ENCODE peak calls at places on chromosomes 12 and 14, in seven cellular contexts. A, H, E, G, R, N and P are unnamed samples.

GRCh38 chr14:64675246-64675645 is 29.0 kb upstream of the PLEKHG3 start:
- DNase-seq in A (no peak), H (no peak), E (no peak), G (no peak), R (no peak), N (no peak), P (no peak)

GRCh38 chr12:105107497-105108371 is at the start of gene WASHC4:
- DNase-seq in A (peak), H (peak), E (peak), G (peak), R (peak), N (peak), P (peak)

GRCh38 chr12:28191018-28191595 is 851 bp downstream of the CCDC91 start:
- DNase-seq in A (no peak), H (peak), E (no peak), G (no peak), R (no peak), N (peak), P (peak)

GRCh38 chr12:53211476-53212381 is 4.7 kb upstream of the ITGB7 start:
- DNase-seq in A (no peak), H (no peak), E (no peak), G (no peak), R (peak), N (no peak), P (peak)

GRCh38 chr12:131912526-131913274 is 16.4 kb upstream of the PUS1 start:
- DNase-seq in A (peak), H (peak), E (no peak), G (no peak), R (no peak), N (no peak), P (peak)

GRCh38 chr14:64673748-64674147 is 30.5 kb upstream of the PLEKHG3 start:
- DNase-seq in A (no peak), H (no peak), E (no peak), G (no peak), R (no peak), N (no peak), P (no peak)

GRCh38 chr12:105330283-105330937 is at the start of gene C12orf75:
- DNase-seq in A (peak), H (peak), E (peak), G (no peak), R (peak), N (peak), P (peak)

GRCh38 chr12:91377456-91377855 is 194.8 kb upstream of the DCN start:
- DNase-seq in A (peak), H (no peak), E (no peak), G (no peak), R (no peak), N (peak), P (no peak)

GRCh38 chr14:59251811-59252771 is 63.6 kb downstream of the DAAM1 start:
- DNase-seq in A (peak), H (peak), E (no peak), G (no peak), R (no peak), N (no peak), P (peak)

GRCh38 chr12:112182499-112182898 is 57.1 kb downstream of the TRAFD1 start:
- DNase-seq in A (peak), H (peak), E (no peak), G (no peak), R (no peak), N (no peak), P (no peak)

GRCh38 chr12:14884458-14884878 is 1.2 kb downstream of the MGP start:
- DNase-seq in A (peak), H (peak), E (no peak), G (no peak), R (no peak), N (no peak), P (no peak)

DNA sequence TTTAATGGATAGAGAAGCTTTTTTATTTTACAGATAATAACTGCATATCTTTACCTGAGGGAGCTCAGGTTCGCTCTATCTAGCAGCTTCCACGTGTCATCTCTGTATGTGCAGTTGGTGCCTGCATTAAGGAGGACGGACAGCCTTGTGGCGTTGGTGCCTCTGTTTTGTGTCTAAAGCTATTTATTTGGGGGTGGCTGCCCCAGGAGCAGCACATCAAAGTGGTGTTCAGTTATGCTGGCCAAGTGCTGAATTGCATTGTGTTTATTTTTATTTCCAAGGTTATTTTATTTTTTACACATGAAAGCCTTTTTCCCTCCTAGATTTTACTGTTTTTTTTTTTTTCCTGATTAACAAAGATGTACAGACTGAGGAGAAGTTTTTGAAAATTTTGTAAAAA is 59.7 kb downstream of the RASSF3 start:
- DNase-seq in A (no peak), H (no peak), E (no peak), G (no peak), R (no peak), N (no peak), P (no peak)
- H2BK120ac ChIP-seq in A (no peak), H (no peak), E (no peak), G (no peak), R (no peak), N (no peak), P (no peak)

GRCh38 chr14:97523936-97524335 is 726.8 kb downstream of the VRK1 start:
- DNase-seq in A (no peak), H (no peak), E (no peak), G (no peak), R (no peak), N (peak), P (peak)
- H2BK120ac ChIP-seq in A (no peak), H (no peak), E (no peak), G (no peak), R (no peak), N (no peak), P (no peak)

GRCh38 chr14:104110491-104111209 is 25.1 kb downstream of the ASPG start:
- DNase-seq in A (no peak), H (no peak), E (no peak), G (no peak), R (no peak), N (no peak), P (no peak)
- H2BK120ac ChIP-seq in A (no peak), H (no peak), E (peak), G (no peak), R (no peak), N (no peak), P (no peak)

GRCh38 chr12:124715121-124715990 is 147.9 kb upstream of the NCOR2 start:
- DNase-seq in A (no peak), H (peak), E (no peak), G (no peak), R (no peak), N (peak), P (no peak)
- H2BK120ac ChIP-seq in A (no peak), H (peak), E (no peak), G (no peak), R (no peak), N (no peak), P (no peak)

GRCh38 chr12:4160314-4161040 is 113.1 kb upstream of the CCND2 start:
- DNase-seq in A (no peak), H (no peak), E (no peak), G (no peak), R (no peak), N (no peak), P (no peak)

GRCh38 chr12:4168041-4168440 is 105.5 kb upstream of the CCND2 start:
- DNase-seq in A (no peak), H (no peak), E (no peak), G (no peak), R (no peak), N (no peak), P (no peak)

GRCh38 chr12:4161718-4162117 is 111.8 kb upstream of the CCND2 start:
- DNase-seq in A (no peak), H (no peak), E (no peak), G (no peak), R (no peak), N (no peak), P (no peak)

GRCh38 chr12:4169522-4169921 is 104.0 kb upstream of the CCND2 start:
- DNase-seq in A (no peak), H (no peak), E (no peak), G (no peak), R (no peak), N (no peak), P (no peak)

DNA sequence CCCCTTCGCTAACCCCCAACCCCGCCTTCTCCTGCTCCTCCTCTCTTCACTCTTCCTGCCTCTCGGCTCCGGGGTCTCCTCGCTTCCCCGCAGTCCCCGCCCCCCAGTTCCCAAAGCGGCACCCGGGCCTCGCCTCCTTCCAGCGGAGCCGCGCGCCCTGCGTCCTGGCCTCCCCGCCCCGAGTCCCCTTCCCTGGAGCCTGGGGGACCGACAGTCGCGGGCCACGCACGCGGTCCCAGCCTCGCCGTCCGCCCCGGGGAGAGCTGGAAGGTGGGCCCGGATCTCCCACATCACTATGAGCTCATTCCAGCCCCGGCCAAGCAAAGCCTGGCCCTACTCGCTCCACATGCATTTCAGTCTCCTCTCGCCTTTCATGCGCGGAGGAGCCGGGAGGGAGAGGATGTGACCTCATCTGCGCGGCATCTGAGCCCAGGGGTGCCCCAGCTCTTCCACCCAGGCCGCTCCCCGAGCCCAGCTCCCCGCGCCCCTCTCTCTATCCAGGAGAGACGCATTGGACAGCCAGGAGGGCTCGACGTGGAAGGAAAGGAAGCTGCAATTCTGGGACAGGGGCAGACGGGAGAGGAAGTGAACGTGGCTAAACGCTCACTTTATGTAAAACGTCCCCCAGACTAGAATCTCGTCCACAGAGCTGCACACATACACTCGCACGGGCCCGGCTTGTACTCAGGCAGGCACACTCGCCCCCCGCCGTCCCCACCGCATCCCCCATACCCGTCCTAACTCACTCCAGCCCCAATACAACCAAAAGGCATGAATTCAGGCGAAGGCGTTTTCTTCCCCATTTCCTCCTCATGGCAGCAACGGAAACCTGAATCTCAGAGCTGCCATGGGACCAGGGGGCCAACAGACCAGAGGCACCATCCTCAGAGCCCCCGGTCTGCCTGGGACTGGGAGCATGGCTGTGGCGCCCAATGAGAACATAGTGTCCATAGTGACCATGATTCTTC is 108.7 kb upstream of the CCND2 start:
- DNase-seq in A (peak), H (peak), E (peak), G (peak), R (peak), N (no peak), P (peak)
- H2BK120ac ChIP-seq in A (peak), H (peak), E (peak), G (peak), R (no peak), N (peak), P (no peak)

DNA sequence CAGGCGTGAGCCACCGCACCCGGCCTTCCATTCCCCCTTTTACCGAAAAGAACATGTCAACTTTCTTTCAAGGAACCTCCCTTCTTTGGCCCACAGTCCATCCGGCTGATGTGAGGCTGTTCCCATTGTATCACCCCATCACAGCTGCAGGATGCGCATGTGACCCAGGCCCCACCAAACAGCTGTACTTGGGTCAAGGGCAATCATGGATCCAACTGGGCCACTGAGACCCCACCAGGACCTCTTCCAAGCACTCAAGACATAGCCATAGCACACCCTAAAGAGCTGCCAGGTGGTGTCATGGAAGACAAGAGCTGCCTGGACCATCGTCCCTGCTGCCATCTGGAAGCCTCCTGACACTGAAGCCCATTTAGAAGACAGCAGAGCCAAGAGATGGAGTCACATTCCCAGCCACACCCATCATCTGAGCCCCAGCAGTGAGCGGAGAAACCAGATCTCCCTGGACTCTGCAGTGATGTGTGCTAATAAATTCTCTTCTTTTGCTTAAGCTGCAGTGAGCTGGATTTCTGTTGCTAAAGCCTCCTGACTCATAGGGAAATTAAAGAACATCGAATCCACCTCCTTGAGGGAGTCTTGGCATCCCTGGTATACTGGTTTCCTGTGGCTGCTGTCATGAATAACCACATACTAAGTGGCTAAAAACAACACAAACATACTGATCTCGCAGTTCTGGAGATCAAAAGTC is 105.6 kb downstream of the KSR2 start:
- DNase-seq in A (no peak), H (no peak), E (no peak), G (no peak), R (no peak), N (no peak), P (no peak)
- H2BK120ac ChIP-seq in A (no peak), H (no peak), E (no peak), G (no peak), R (no peak), N (no peak), P (no peak)